ENCODE peak calls at places on chromosomes 11 and 22, in six cellular contexts. O, D, Y, M, N and U are unnamed samples.

GRCh38 chr22:41217553-41218157 is 12.5 kb downstream of the L3MBTL2 start:
- ATAC-seq in O (peak; percentile 92), D (peak; percentile 85), N (peak; percentile 70), M (peak; percentile 99), Y (peak; percentile 98), U (peak; percentile 96)

GRCh38 chr11:76629133-76629852 is 41.3 kb downstream of the LRRC32 start:
- ATAC-seq in O (peak; percentile 91), Y (no peak), D (peak; percentile 33), M (peak; percentile 60), N (peak; percentile 60), U (peak; percentile 41)

GRCh38 chr11:56716379-56716854 is 17.5 kb downstream of the OR9G1 start:
- ATAC-seq in O (no peak), M (peak; percentile 57), N (no peak), Y (peak; percentile 59), D (no peak), U (no peak)

GRCh38 chr11:93740031-93740801 is 1.1 kb downstream of the TAF1D start:
- ATAC-seq in M (peak; percentile 3), O (no peak), N (no peak), D (no peak), Y (no peak), U (no peak)

GRCh38 chr22:37471721-37472417 is 14.3 kb downstream of the MFNG start:
- ATAC-seq in N (no peak), D (no peak), M (no peak), O (no peak), Y (no peak), U (no peak)

GRCh38 chr11:44743326-44743725 is 16.6 kb downstream of the TSPAN18 start:
- ATAC-seq in Y (no peak), M (no peak), D (no peak), O (no peak), N (no peak), U (no peak)

GRCh38 chr11:36019722-36020121 is 75.9 kb downstream of the LDLRAD3 start:
- ATAC-seq in O (no peak), D (peak; percentile 31), N (no peak), Y (no peak), M (no peak), U (no peak)

GRCh38 chr11:111627591-111627990 is 25.3 kb downstream of the SIK2 start:
- ATAC-seq in D (no peak), Y (no peak), O (no peak), N (no peak), M (no peak), U (no peak)

GRCh38 chr11:72702096-72702495 is 27.9 kb upstream of the PDE2A start:
- ATAC-seq in D (no peak), O (peak; percentile 13), Y (no peak), N (no peak), M (no peak), U (no peak)

GRCh38 chr22:30250039-30250565 is 3.5 kb upstream of the LIF start:
- ATAC-seq in M (no peak), O (no peak), N (no peak), D (no peak), Y (no peak), U (no peak)

GRCh38 chr11:111538407-111539114 is 2.0 kb upstream of the LAYN start:
- ATAC-seq in O (no peak), M (peak; percentile 74), N (peak; percentile 15), D (peak; percentile 82), Y (no peak), U (peak; percentile 61)

GRCh38 chr11:27420722-27421572 is 51.6 kb downstream of the LGR4 start:
- ATAC-seq in O (no peak), N (no peak), D (no peak), Y (no peak), M (no peak), U (no peak)

GRCh38 chr11:45654242-45654641 is 11.2 kb downstream of the CHST1 start:
- ATAC-seq in O (no peak), N (no peak), D (no peak), Y (no peak), M (no peak), U (no peak)

GRCh38 chr22:49853981-49854791 is 542 bp downstream of the ZBED4 start:
- ATAC-seq in O (peak; percentile 0), D (peak; percentile 62), M (peak; percentile 28), Y (no peak), N (no peak), U (peak; percentile 40)

GRCh38 chr11:113436672-113437252 is 38.4 kb downstream of the DRD2 start:
- ATAC-seq in N (no peak), M (no peak), D (no peak), Y (no peak), O (no peak), U (no peak)

GRCh38 chr11:46719048-46719542 is at the start of gene F2:
- ATAC-seq in M (no peak), Y (no peak), O (no peak), D (peak; percentile 37), N (no peak), U (no peak)